ENCODE peak calls at places on chromosomes 3 and 15, in four cellular contexts. One of them, this sample, is unnamed.

GRCh38 chr3:195181107-195181498 is 89.9 kb downstream of the XXYLT1 start:
- DNase-seq in CD8-positive, alpha-beta T cell: no peak
- DNase-seq in PC-9: no peak
- DNase-seq in stimulated activated CD8-positive, alpha-beta memory T cell treated with anti-CD3 and anti-CD28 coated beads, Interleukin-7, amount 100 ng/mL, for 1 hour: no peak
- DNase-seq in this sample: no peak

GRCh38 chr15:89665449-89666146 is 10.3 kb upstream of the KIF7 start:
- DNase-seq in PC-9: peak
- DNase-seq in stimulated activated CD8-positive, alpha-beta memory T cell treated with anti-CD3 and anti-CD28 coated beads, Interleukin-7, amount 100 ng/mL, for 1 hour: no peak
- DNase-seq in CD8-positive, alpha-beta T cell: no peak
- DNase-seq in this sample: no peak

GRCh38 chr15:36658321-36658720 is 78.9 kb downstream of the CDIN1 start:
- DNase-seq in stimulated activated CD8-positive, alpha-beta memory T cell treated with anti-CD3 and anti-CD28 coated beads, Interleukin-7, amount 100 ng/mL, for 1 hour: no peak
- DNase-seq in CD8-positive, alpha-beta T cell: no peak
- DNase-seq in PC-9: no peak
- DNase-seq in this sample: no peak

GRCh38 chr3:146550743-146551510 is 6.5 kb upstream of the PLSCR1 start:
- DNase-seq in CD8-positive, alpha-beta T cell: no peak
- DNase-seq in PC-9: peak
- DNase-seq in stimulated activated CD8-positive, alpha-beta memory T cell treated with anti-CD3 and anti-CD28 coated beads, Interleukin-7, amount 100 ng/mL, for 1 hour: no peak
- DNase-seq in this sample: no peak

GRCh38 chr15:89746386-89746974 is 4.6 kb downstream of the MESP1 start:
- DNase-seq in stimulated activated CD8-positive, alpha-beta memory T cell treated with anti-CD3 and anti-CD28 coated beads, Interleukin-7, amount 100 ng/mL, for 1 hour: no peak
- DNase-seq in CD8-positive, alpha-beta T cell: no peak
- DNase-seq in PC-9: no peak
- DNase-seq in this sample: no peak

GRCh38 chr3:31968927-31969418 is 12.1 kb downstream of the OSBPL10 start:
- DNase-seq in PC-9: peak
- DNase-seq in CD8-positive, alpha-beta T cell: no peak
- DNase-seq in stimulated activated CD8-positive, alpha-beta memory T cell treated with anti-CD3 and anti-CD28 coated beads, Interleukin-7, amount 100 ng/mL, for 1 hour: no peak
- DNase-seq in this sample: no peak

GRCh38 chr3:77014236-77014635 is 25.7 kb upstream of the ROBO2 start:
- DNase-seq in CD8-positive, alpha-beta T cell: no peak
- DNase-seq in PC-9: no peak
- DNase-seq in stimulated activated CD8-positive, alpha-beta memory T cell treated with anti-CD3 and anti-CD28 coated beads, Interleukin-7, amount 100 ng/mL, for 1 hour: no peak
- DNase-seq in this sample: no peak

GRCh38 chr3:72957303-72957702 is 39.3 kb upstream of the PPP4R2 start:
- DNase-seq in PC-9: no peak
- DNase-seq in stimulated activated CD8-positive, alpha-beta memory T cell treated with anti-CD3 and anti-CD28 coated beads, Interleukin-7, amount 100 ng/mL, for 1 hour: no peak
- DNase-seq in CD8-positive, alpha-beta T cell: no peak
- DNase-seq in this sample: no peak

GRCh38 chr3:141246958-141247301 is 15.3 kb downstream of the PXYLP1 start:
- DNase-seq in stimulated activated CD8-positive, alpha-beta memory T cell treated with anti-CD3 and anti-CD28 coated beads, Interleukin-7, amount 100 ng/mL, for 1 hour: no peak
- DNase-seq in CD8-positive, alpha-beta T cell: no peak
- DNase-seq in PC-9: no peak
- DNase-seq in this sample: no peak

GRCh38 chr3:71987828-71988227 is 202.9 kb upstream of the PROK2 start:
- DNase-seq in PC-9: no peak
- DNase-seq in CD8-positive, alpha-beta T cell: no peak
- DNase-seq in stimulated activated CD8-positive, alpha-beta memory T cell treated with anti-CD3 and anti-CD28 coated beads, Interleukin-7, amount 100 ng/mL, for 1 hour: no peak
- DNase-seq in this sample: no peak

GRCh38 chr15:83190450-83190849 is 17.2 kb downstream of the HDGFL3 start:
- DNase-seq in stimulated activated CD8-positive, alpha-beta memory T cell treated with anti-CD3 and anti-CD28 coated beads, Interleukin-7, amount 100 ng/mL, for 1 hour: no peak
- DNase-seq in PC-9: no peak
- DNase-seq in CD8-positive, alpha-beta T cell: no peak
- DNase-seq in this sample: no peak

GRCh38 chr3:157347577-157348303 is 88.9 kb upstream of the PTX3 start:
- DNase-seq in CD8-positive, alpha-beta T cell: no peak
- DNase-seq in stimulated activated CD8-positive, alpha-beta memory T cell treated with anti-CD3 and anti-CD28 coated beads, Interleukin-7, amount 100 ng/mL, for 1 hour: no peak
- DNase-seq in PC-9: no peak
- DNase-seq in this sample: no peak

GRCh38 chr3:149296972-149297371 is 36.5 kb downstream of the TM4SF18 start:
- DNase-seq in CD8-positive, alpha-beta T cell: no peak
- DNase-seq in PC-9: no peak
- DNase-seq in stimulated activated CD8-positive, alpha-beta memory T cell treated with anti-CD3 and anti-CD28 coated beads, Interleukin-7, amount 100 ng/mL, for 1 hour: no peak
- DNase-seq in this sample: no peak

GRCh38 chr3:85007195-85008094 is 48.7 kb downstream of the CADM2 start:
- DNase-seq in CD8-positive, alpha-beta T cell: no peak
- DNase-seq in stimulated activated CD8-positive, alpha-beta memory T cell treated with anti-CD3 and anti-CD28 coated beads, Interleukin-7, amount 100 ng/mL, for 1 hour: no peak
- DNase-seq in PC-9: no peak
- DNase-seq in this sample: no peak

GRCh38 chr15:85479071-85479647 is 98.8 kb downstream of the AKAP13 start:
- DNase-seq in PC-9: peak
- DNase-seq in stimulated activated CD8-positive, alpha-beta memory T cell treated with anti-CD3 and anti-CD28 coated beads, Interleukin-7, amount 100 ng/mL, for 1 hour: no peak
- DNase-seq in CD8-positive, alpha-beta T cell: no peak
- DNase-seq in this sample: no peak

GRCh38 chr3:13822042-13822441 is 57.8 kb downstream of the WNT7A start:
- DNase-seq in CD8-positive, alpha-beta T cell: no peak
- DNase-seq in PC-9: no peak
- DNase-seq in stimulated activated CD8-positive, alpha-beta memory T cell treated with anti-CD3 and anti-CD28 coated beads, Interleukin-7, amount 100 ng/mL, for 1 hour: no peak
- DNase-seq in this sample: no peak

GRCh38 chr15:66941791-66942190 is 123.6 kb upstream of the SMAD3 start:
- DNase-seq in stimulated activated CD8-positive, alpha-beta memory T cell treated with anti-CD3 and anti-CD28 coated beads, Interleukin-7, amount 100 ng/mL, for 1 hour: no peak
- DNase-seq in CD8-positive, alpha-beta T cell: no peak
- DNase-seq in PC-9: no peak
- DNase-seq in this sample: no peak

This sample was measured in cerebellar nuclear complex.